ENCODE peak calls at places on chromosomes 13 and 19, in eight cellular contexts. One of them, this sample, is unnamed. For H3K27me3, the result is how much of the 10 kb centered on the place peaks cover.

GRCh38 chr19:19655051-19655594 is 8.4 kb downstream of the ATP13A1 start:
- DNase-seq in mammary epithelial cell: no peak
- DNase-seq in PC-9: no peak
- DNase-seq in upper lobe of right lung: no peak
- DNase-seq in lung: no peak
- DNase-seq in PC-3: no peak
- DNase-seq in ovary: no peak
- DNase-seq in HL-60: no peak
- DNase-seq in this sample: no peak

GRCh38 chr19:46288896-46289588 is 7.8 kb upstream of the HIF3A start:
- DNase-seq in upper lobe of right lung: no peak
- DNase-seq in HL-60: peak
- DNase-seq in PC-9: peak
- DNase-seq in lung: peak
- DNase-seq in mammary epithelial cell: peak
- DNase-seq in ovary: peak
- DNase-seq in PC-3: peak
- DNase-seq in this sample: peak

GRCh38 chr19:4754248-4754647 is 30.6 kb upstream of the DPP9 start:
- DNase-seq in mammary epithelial cell: no peak
- DNase-seq in ovary: no peak
- DNase-seq in lung: no peak
- DNase-seq in PC-9: no peak
- DNase-seq in PC-3: no peak
- DNase-seq in upper lobe of right lung: no peak
- DNase-seq in HL-60: no peak
- DNase-seq in this sample: no peak

GRCh38 chr13:35855531-35856019 is 275.6 kb downstream of the DCLK1 start:
- DNase-seq in upper lobe of right lung: no peak
- DNase-seq in PC-9: peak
- DNase-seq in lung: no peak
- DNase-seq in mammary epithelial cell: peak
- DNase-seq in ovary: no peak
- DNase-seq in HL-60: no peak
- DNase-seq in PC-3: peak
- DNase-seq in this sample: peak

GRCh38 chr19:4345656-4346383 is 2.5 kb downstream of the MPND start:
- DNase-seq in mammary epithelial cell: no peak
- DNase-seq in ovary: no peak
- DNase-seq in PC-3: no peak
- DNase-seq in HL-60: no peak
- DNase-seq in upper lobe of right lung: no peak
- DNase-seq in PC-9: no peak
- DNase-seq in lung: no peak
- DNase-seq in this sample: no peak

GRCh38 chr13:49367640-49368431 is 76.0 kb downstream of the CAB39L start:
- DNase-seq in PC-9: no peak
- DNase-seq in lung: no peak
- DNase-seq in ovary: no peak
- DNase-seq in mammary epithelial cell: no peak
- DNase-seq in upper lobe of right lung: no peak
- DNase-seq in HL-60: no peak
- DNase-seq in PC-3: no peak
- DNase-seq in this sample: peak

GRCh38 chr13:66415444-66415843 is 814.7 kb downstream of the PCDH9 start:
- DNase-seq in mammary epithelial cell: no peak
- DNase-seq in upper lobe of right lung: no peak
- DNase-seq in lung: no peak
- DNase-seq in PC-9: no peak
- DNase-seq in PC-3: no peak
- DNase-seq in ovary: no peak
- DNase-seq in HL-60: no peak
- DNase-seq in this sample: no peak

GRCh38 chr19:56946164-56946563 is 105.6 kb upstream of the PEG3 start:
- DNase-seq in PC-9: no peak
- DNase-seq in mammary epithelial cell: no peak
- DNase-seq in upper lobe of right lung: no peak
- DNase-seq in ovary: peak
- DNase-seq in lung: no peak
- DNase-seq in PC-3: no peak
- DNase-seq in HL-60: no peak
- DNase-seq in this sample: no peak

GRCh38 chr19:48400018-48400742 is 6.7 kb downstream of the GRIN2D start:
- DNase-seq in ovary: no peak
- DNase-seq in mammary epithelial cell: peak
- DNase-seq in upper lobe of right lung: no peak
- DNase-seq in lung: no peak
- DNase-seq in HL-60: no peak
- DNase-seq in PC-3: peak
- DNase-seq in PC-9: peak
- DNase-seq in this sample: peak

GRCh38 chr13:110294146-110294545 is 12.8 kb downstream of the COL4A1 start:
- DNase-seq in upper lobe of right lung: no peak
- DNase-seq in mammary epithelial cell: no peak
- DNase-seq in HL-60: no peak
- DNase-seq in ovary: no peak
- DNase-seq in PC-3: no peak
- DNase-seq in lung: no peak
- DNase-seq in PC-9: no peak
- DNase-seq in this sample: peak

GRCh38 chr13:111519041-111519440 is 198.6 kb downstream of the TEX29 start:
- DNase-seq in HL-60: no peak
- DNase-seq in PC-3: no peak
- DNase-seq in upper lobe of right lung: no peak
- DNase-seq in ovary: no peak
- DNase-seq in lung: no peak
- DNase-seq in PC-9: no peak
- DNase-seq in mammary epithelial cell: no peak
- DNase-seq in this sample: no peak

GRCh38 chr13:25977216-25977615 is 74.6 kb downstream of the SHISA2 start:
- DNase-seq in mammary epithelial cell: peak
- DNase-seq in PC-9: no peak
- DNase-seq in ovary: no peak
- DNase-seq in upper lobe of right lung: no peak
- DNase-seq in lung: no peak
- DNase-seq in PC-3: no peak
- DNase-seq in HL-60: no peak
- DNase-seq in this sample: no peak

GRCh38 chr19:10112895-10113591 is 1.6 kb downstream of the P2RY11 start:
- DNase-seq in lung: no peak
- DNase-seq in upper lobe of right lung: peak
- DNase-seq in mammary epithelial cell: no peak
- DNase-seq in PC-3: peak
- DNase-seq in ovary: no peak
- DNase-seq in HL-60: no peak
- DNase-seq in PC-9: no peak
- DNase-seq in this sample: peak

GRCh38 chr19:14413765-14414171 is 5.4 kb downstream of the DDX39A start:
- DNase-seq in lung: no peak
- DNase-seq in PC-3: no peak
- DNase-seq in PC-9: no peak
- DNase-seq in upper lobe of right lung: no peak
- DNase-seq in HL-60: no peak
- DNase-seq in ovary: no peak
- DNase-seq in mammary epithelial cell: no peak
- DNase-seq in this sample: peak

GRCh38 chr19:28898279-28898678 is 314.7 kb downstream of the UQCRFS1 start:
- DNase-seq in PC-9: no peak
- DNase-seq in PC-3: no peak
- DNase-seq in upper lobe of right lung: no peak
- DNase-seq in lung: no peak
- DNase-seq in mammary epithelial cell: no peak
- DNase-seq in HL-60: no peak
- DNase-seq in ovary: no peak
- DNase-seq in this sample: peak

GRCh38 chr13:96422002-96422401 is 332.1 kb downstream of the HS6ST3 start:
- DNase-seq in ovary: no peak
- DNase-seq in PC-3: no peak
- DNase-seq in mammary epithelial cell: no peak
- DNase-seq in PC-9: no peak
- DNase-seq in upper lobe of right lung: no peak
- DNase-seq in HL-60: no peak
- DNase-seq in lung: no peak
- DNase-seq in this sample: no peak

GRCh38 chr13:20232556-20233277 is 598 bp upstream of the GJB6 start:
- DNase-seq in PC-9: no peak
- DNase-seq in ovary: no peak
- DNase-seq in upper lobe of right lung: no peak
- DNase-seq in PC-3: no peak
- DNase-seq in mammary epithelial cell: no peak
- DNase-seq in lung: no peak
- DNase-seq in HL-60: no peak
- DNase-seq in this sample: no peak
- H3K27me3 ChIP-seq in PC-9: under half
- H3K27me3 ChIP-seq in ovary: under half
- H3K27me3 ChIP-seq in upper lobe of right lung: under half
- H3K27me3 ChIP-seq in PC-3: under half
- H3K27me3 ChIP-seq in mammary epithelial cell: under half
- H3K27me3 ChIP-seq in lung: under half
- H3K27me3 ChIP-seq in HL-60: under half
- H3K27me3 ChIP-seq in this sample: half or more

DNA sequence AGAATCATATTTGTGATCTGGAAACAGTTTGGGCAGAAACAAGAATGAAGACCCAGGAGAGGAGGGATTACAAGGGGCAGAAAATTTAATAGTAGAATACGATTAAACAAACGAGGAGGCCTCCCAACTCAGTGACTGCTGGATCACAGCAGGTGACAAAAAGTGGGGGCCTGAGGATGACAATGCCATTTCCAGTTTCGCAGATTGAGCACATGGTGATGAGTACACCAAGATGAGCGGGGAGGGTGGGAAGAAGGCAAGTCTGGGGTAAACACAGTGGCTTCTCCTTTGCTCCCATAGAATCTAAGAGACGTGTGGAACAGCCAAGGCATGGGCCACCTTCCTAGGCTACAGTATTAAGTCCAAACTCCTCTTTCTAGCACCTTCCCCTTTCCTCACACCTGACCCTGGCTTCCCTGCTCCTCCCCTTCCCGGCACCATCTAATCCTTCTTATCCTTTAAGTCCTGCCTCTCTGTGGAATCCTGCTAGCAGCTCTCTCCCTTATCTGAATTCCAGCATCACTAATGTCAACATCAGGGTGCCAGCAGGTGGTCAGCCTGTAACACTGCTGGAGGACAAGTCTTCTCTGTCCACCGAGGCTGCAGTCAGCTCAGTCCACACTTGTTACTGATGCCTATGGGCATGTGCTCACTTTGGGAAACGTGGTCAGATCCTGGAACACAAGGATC is 13.5 kb downstream of the ATP7B start:
- DNase-seq in ovary: no peak
- DNase-seq in HL-60: no peak
- DNase-seq in mammary epithelial cell: no peak
- DNase-seq in lung: no peak
- DNase-seq in upper lobe of right lung: no peak
- DNase-seq in PC-9: peak
- DNase-seq in PC-3: no peak
- DNase-seq in this sample: no peak
- H3K27me3 ChIP-seq in ovary: under half
- H3K27me3 ChIP-seq in HL-60: under half
- H3K27me3 ChIP-seq in mammary epithelial cell: under half
- H3K27me3 ChIP-seq in lung: under half
- H3K27me3 ChIP-seq in upper lobe of right lung: under half
- H3K27me3 ChIP-seq in PC-9: under half
- H3K27me3 ChIP-seq in PC-3: under half
- H3K27me3 ChIP-seq in this sample: half or more

GRCh38 chr19:51713319-51714285 is 10.2 kb downstream of the HAS1 start:
- DNase-seq in PC-9: no peak
- DNase-seq in PC-3: no peak
- DNase-seq in HL-60: no peak
- DNase-seq in mammary epithelial cell: no peak
- DNase-seq in lung: no peak
- DNase-seq in ovary: no peak
- DNase-seq in upper lobe of right lung: no peak
- DNase-seq in this sample: no peak

GRCh38 chr19:51714848-51715247 is 8.9 kb downstream of the HAS1 start:
- DNase-seq in lung: no peak
- DNase-seq in PC-9: no peak
- DNase-seq in ovary: no peak
- DNase-seq in PC-3: no peak
- DNase-seq in mammary epithelial cell: no peak
- DNase-seq in HL-60: no peak
- DNase-seq in upper lobe of right lung: no peak
- DNase-seq in this sample: peak

GRCh38 chr19:51715850-51716249 is 7.9 kb downstream of the HAS1 start:
- DNase-seq in PC-3: no peak
- DNase-seq in PC-9: no peak
- DNase-seq in ovary: no peak
- DNase-seq in lung: no peak
- DNase-seq in upper lobe of right lung: no peak
- DNase-seq in HL-60: no peak
- DNase-seq in mammary epithelial cell: no peak
- DNase-seq in this sample: no peak

GRCh38 chr19:51719251-51719901 is 4.4 kb downstream of the HAS1 start:
- DNase-seq in PC-9: no peak
- DNase-seq in lung: no peak
- DNase-seq in ovary: no peak
- DNase-seq in HL-60: no peak
- DNase-seq in upper lobe of right lung: no peak
- DNase-seq in PC-3: no peak
- DNase-seq in mammary epithelial cell: no peak
- DNase-seq in this sample: no peak

GRCh38 chr19:51716925-51717324 is 6.9 kb downstream of the HAS1 start:
- DNase-seq in lung: no peak
- DNase-seq in ovary: no peak
- DNase-seq in upper lobe of right lung: no peak
- DNase-seq in mammary epithelial cell: no peak
- DNase-seq in PC-3: no peak
- DNase-seq in HL-60: no peak
- DNase-seq in PC-9: no peak
- DNase-seq in this sample: no peak
- H3K27me3 ChIP-seq in lung: under half
- H3K27me3 ChIP-seq in ovary: under half
- H3K27me3 ChIP-seq in upper lobe of right lung: under half
- H3K27me3 ChIP-seq in mammary epithelial cell: under half
- H3K27me3 ChIP-seq in PC-3: under half
- H3K27me3 ChIP-seq in HL-60: under half
- H3K27me3 ChIP-seq in PC-9: half or more
- H3K27me3 ChIP-seq in this sample: under half

GRCh38 chr19:39084732-39085080 is 538 bp downstream of the ACP7 start:
- DNase-seq in HL-60: no peak
- DNase-seq in ovary: no peak
- DNase-seq in lung: no peak
- DNase-seq in PC-9: no peak
- DNase-seq in mammary epithelial cell: no peak
- DNase-seq in PC-3: peak
- DNase-seq in upper lobe of right lung: no peak
- DNase-seq in this sample: peak
- H3K27me3 ChIP-seq in HL-60: under half
- H3K27me3 ChIP-seq in ovary: under half
- H3K27me3 ChIP-seq in lung: under half
- H3K27me3 ChIP-seq in PC-9: under half
- H3K27me3 ChIP-seq in mammary epithelial cell: under half
- H3K27me3 ChIP-seq in PC-3: under half
- H3K27me3 ChIP-seq in upper lobe of right lung: half or more
- H3K27me3 ChIP-seq in this sample: under half

GRCh38 chr19:53960187-53960586 is 2.5 kb upstream of the CACNG8 start:
- DNase-seq in mammary epithelial cell: no peak
- DNase-seq in HL-60: no peak
- DNase-seq in upper lobe of right lung: no peak
- DNase-seq in PC-3: no peak
- DNase-seq in lung: no peak
- DNase-seq in ovary: no peak
- DNase-seq in PC-9: no peak
- DNase-seq in this sample: no peak
- H3K27me3 ChIP-seq in mammary epithelial cell: under half
- H3K27me3 ChIP-seq in HL-60: half or more
- H3K27me3 ChIP-seq in upper lobe of right lung: half or more
- H3K27me3 ChIP-seq in PC-3: half or more
- H3K27me3 ChIP-seq in lung: under half
- H3K27me3 ChIP-seq in ovary: under half
- H3K27me3 ChIP-seq in PC-9: under half
- H3K27me3 ChIP-seq in this sample: half or more